ENCODE peak calls at places on chromosome 2, in ten cellular contexts. B, A, S, X, I, E, V, Z, K and Y are unnamed samples.
A peak's percentile ranks its signal among the peaks of the same experiment; 100 is the strongest.

GRCh38 chr2:30421551-30422436 is 25.3 kb upstream of the LCLAT1 start:
- DNase-seq in B (no peak), A (no peak), S (peak; percentile 88), X (no peak), I (peak; percentile 92), E (peak; percentile 15), V (no peak), Z (no peak), K (peak; percentile 89), Y (peak; percentile 71)

GRCh38 chr2:127590386-127591190 is 55.1 kb downstream of the MYO7B start:
- DNase-seq in B (no peak), A (no peak), S (no peak), X (peak; percentile 34), I (no peak), E (no peak), V (no peak), Z (peak; percentile 23), K (no peak), Y (no peak)

GRCh38 chr2:158745067-158745865 is 49.9 kb upstream of the DAPL1 start:
- DNase-seq in B (peak; percentile 9), A (peak; percentile 19), S (peak; percentile 89), X (no peak), I (peak; percentile 76), E (no peak), V (no peak), Z (no peak), K (peak; percentile 77), Y (peak; percentile 82)

GRCh38 chr2:183117226-183117625 is 7.0 kb upstream of the NUP35 start:
- DNase-seq in B (no peak), A (no peak), S (no peak), X (no peak), I (no peak), E (no peak), V (no peak), Z (no peak), K (no peak), Y (no peak)

GRCh38 chr2:239321596-239322413 is 79.0 kb downstream of the HDAC4 start:
- DNase-seq in B (no peak), A (no peak), S (no peak), X (no peak), I (no peak), E (no peak), V (peak; percentile 28), Z (peak; percentile 64), K (no peak), Y (no peak)

GRCh38 chr2:233098615-233099014 is 38.5 kb downstream of the INPP5D start:
- DNase-seq in B (no peak), A (no peak), S (peak; percentile 45), X (no peak), I (peak; percentile 7), E (no peak), V (no peak), Z (peak; percentile 76), K (no peak), Y (peak; percentile 15)

GRCh38 chr2:186592137-186592875 is 2.5 kb downstream of the ITGAV start:
- DNase-seq in B (no peak), A (no peak), S (no peak), X (no peak), I (no peak), E (no peak), V (no peak), Z (no peak), K (no peak), Y (no peak)

GRCh38 chr2:132669854-132670103 is 226 bp downstream of the LYPD1 start:
- DNase-seq in B (no peak), A (no peak), S (no peak), X (no peak), I (peak; percentile 24), E (no peak), V (no peak), Z (no peak), K (no peak), Y (no peak)

GRCh38 chr2:65070172-65070830 is 14.1 kb downstream of the CEP68 start:
- DNase-seq in B (no peak), A (no peak), S (peak; percentile 48), X (no peak), I (peak; percentile 38), E (no peak), V (no peak), Z (no peak), K (peak; percentile 43), Y (peak; percentile 53)

GRCh38 chr2:157264099-157264498 is 6.6 kb downstream of the GALNT5 start:
- DNase-seq in B (no peak), A (no peak), S (no peak), X (no peak), I (peak; percentile 44), E (no peak), V (no peak), Z (no peak), K (peak; percentile 82), Y (peak; percentile 42)

GRCh38 chr2:86035883-86036789 is 69.5 kb downstream of the POLR1A start:
- DNase-seq in B (peak; percentile 59), A (peak; percentile 92), S (peak; percentile 97), X (no peak), I (peak; percentile 86), E (peak; percentile 3), V (no peak), Z (peak; percentile 94), K (peak; percentile 81), Y (peak; percentile 90)

GRCh38 chr2:150750726-150751125 is 263.3 kb upstream of the RND3 start:
- DNase-seq in B (no peak), A (no peak), S (no peak), X (no peak), I (no peak), E (no peak), V (no peak), Z (no peak), K (no peak), Y (no peak)

GRCh38 chr2:223993634-223994232 is 36.5 kb downstream of the MRPL44 start:
- DNase-seq in B (peak; percentile 38), A (no peak), S (peak; percentile 89), X (no peak), I (peak; percentile 86), E (peak; percentile 14), V (peak; percentile 35), Z (no peak), K (peak; percentile 93), Y (peak; percentile 91)

GRCh38 chr2:197517150-197517549 is 1.3 kb downstream of the MOB4 start:
- DNase-seq in B (no peak), A (no peak), S (no peak), X (no peak), I (no peak), E (no peak), V (no peak), Z (no peak), K (peak; percentile 20), Y (no peak)

GRCh38 chr2:127449439-127449838 is 31.2 kb downstream of the PROC start:
- DNase-seq in B (no peak), A (no peak), S (no peak), X (no peak), I (no peak), E (no peak), V (no peak), Z (no peak), K (no peak), Y (no peak)

GRCh38 chr2:207337234-207338219 is 171.8 kb upstream of the KLF7 start:
- DNase-seq in B (no peak), A (no peak), S (peak; percentile 93), X (no peak), I (peak; percentile 53), E (no peak), V (no peak), Z (no peak), K (no peak), Y (peak; percentile 41)

GRCh38 chr2:238561230-238561629 is 134.5 kb downstream of the ASB1 start:
- DNase-seq in B (no peak), A (no peak), S (no peak), X (no peak), I (no peak), E (no peak), V (no peak), Z (no peak), K (no peak), Y (no peak)

GRCh38 chr2:233358335-233358734 is 4.0 kb downstream of the DGKD start:
- DNase-seq in B (no peak), A (no peak), S (no peak), X (no peak), I (no peak), E (no peak), V (no peak), Z (no peak), K (no peak), Y (no peak)

GRCh38 chr2:218027426-218028188 is 24.8 kb upstream of the TNS1 start:
- DNase-seq in B (no peak), A (no peak), S (no peak), X (peak; percentile 63), I (no peak), E (no peak), V (no peak), Z (no peak), K (no peak), Y (no peak)

GRCh38 chr2:33240178-33240577 is 236.3 kb upstream of the RASGRP3 start:
- DNase-seq in B (no peak), A (no peak), S (peak; percentile 86), X (no peak), I (peak; percentile 79), E (no peak), V (no peak), Z (no peak), K (no peak), Y (peak; percentile 71)

GRCh38 chr2:44075536-44075935 is 79.7 kb upstream of the LRPPRC start:
- DNase-seq in B (no peak), A (peak; percentile 21), S (peak; percentile 71), X (no peak), I (peak; percentile 45), E (no peak), V (no peak), Z (no peak), K (peak; percentile 80), Y (peak; percentile 63)

GRCh38 chr2:287471-287885 is 413 bp downstream of the ALKAL2 start:
- DNase-seq in B (no peak), A (no peak), S (peak; percentile 61), X (no peak), I (peak; percentile 23), E (no peak), V (no peak), Z (no peak), K (peak; percentile 58), Y (peak; percentile 45)

GRCh38 chr2:35082072-35082471 is 1273.5 kb upstream of the CRIM1 start:
- DNase-seq in B (no peak), A (no peak), S (no peak), X (no peak), I (no peak), E (no peak), V (no peak), Z (no peak), K (no peak), Y (no peak)

GRCh38 chr2:33038230-33038629 is 91.5 kb downstream of the LTBP1 start:
- DNase-seq in B (no peak), A (no peak), S (no peak), X (no peak), I (no peak), E (no peak), V (no peak), Z (no peak), K (no peak), Y (no peak)